ENCODE peak calls at places on chromosomes 12 and 14, in four cellular contexts. V, S, I and G are unnamed samples.

GRCh38 chr12:15863258-15863835 is 18.8 kb upstream of the STRAP start:
- DNase-seq in V (peak; percentile 29), S (peak; percentile 53), I (no peak), G (no peak)

GRCh38 chr14:76293221-76293620 is 82.7 kb upstream of the ESRRB start:
- DNase-seq in V (no peak), S (no peak), I (no peak), G (no peak)

GRCh38 chr12:128940090-128940888 is 87.0 kb downstream of the GLT1D1 start:
- DNase-seq in V (no peak), S (no peak), I (no peak), G (no peak)

GRCh38 chr14:64060199-64060545 is 207.4 kb downstream of the SYNE2 start:
- DNase-seq in V (no peak), S (no peak), I (no peak), G (no peak)

GRCh38 chr12:3715999-3716398 is 36.9 kb downstream of the CRACR2A start:
- DNase-seq in V (no peak), S (no peak), I (no peak), G (no peak)

GRCh38 chr14:24285351-24285750 is 14.0 kb upstream of the RABGGTA start:
- DNase-seq in V (no peak), S (no peak), I (no peak), G (no peak)

GRCh38 chr12:10358131-10358530 is 31.7 kb downstream of the KLRK1 start:
- DNase-seq in V (no peak), S (no peak), I (no peak), G (no peak)

GRCh38 chr12:99390707-99391106 is 256.8 kb upstream of the GARIN6 start:
- DNase-seq in V (no peak), S (peak; percentile 55), I (peak; percentile 83), G (peak; percentile 8)

GRCh38 chr14:74572829-74573360 is 39.1 kb downstream of the LTBP2 start:
- DNase-seq in V (peak; percentile 65), S (no peak), I (no peak), G (no peak)

GRCh38 chr12:116236148-116236731 is 41.3 kb downstream of the MED13L start:
- DNase-seq in V (peak; percentile 54), S (peak; percentile 70), I (no peak), G (no peak)

GRCh38 chr12:103743788-103744187 is 97.2 kb downstream of the NT5DC3 start:
- DNase-seq in V (no peak), S (no peak), I (no peak), G (no peak)

GRCh38 chr14:72736791-72737559 is 156.9 kb downstream of the DPF3 start:
- DNase-seq in V (no peak), S (no peak), I (no peak), G (no peak)

GRCh38 chr12:118061011-118061875 is at the start of gene WSB2:
- DNase-seq in V (peak; percentile 50), S (peak; percentile 58), I (peak; percentile 59), G (peak; percentile 35)

GRCh38 chr14:58146399-58146798 is 5.6 kb downstream of the ARMH4 start:
- DNase-seq in V (no peak), S (peak; percentile 16), I (no peak), G (no peak)

GRCh38 chr12:48819986-48820385 is 1.7 kb downstream of the CACNB3 start:
- DNase-seq in V (no peak), S (no peak), I (no peak), G (no peak)

GRCh38 chr12:48817957-48818830 is at the start of gene CACNB3:
- DNase-seq in V (peak; percentile 43), S (peak; percentile 79), I (peak; percentile 93), G (peak; percentile 71)

GRCh38 chr12:48816148-48816854 is 2.0 kb upstream of the CACNB3 start:
- DNase-seq in V (no peak), S (no peak), I (no peak), G (no peak)

GRCh38 chr12:48820406-48820805 is 2.1 kb downstream of the CACNB3 start:
- DNase-seq in V (no peak), S (no peak), I (no peak), G (no peak)

DNA sequence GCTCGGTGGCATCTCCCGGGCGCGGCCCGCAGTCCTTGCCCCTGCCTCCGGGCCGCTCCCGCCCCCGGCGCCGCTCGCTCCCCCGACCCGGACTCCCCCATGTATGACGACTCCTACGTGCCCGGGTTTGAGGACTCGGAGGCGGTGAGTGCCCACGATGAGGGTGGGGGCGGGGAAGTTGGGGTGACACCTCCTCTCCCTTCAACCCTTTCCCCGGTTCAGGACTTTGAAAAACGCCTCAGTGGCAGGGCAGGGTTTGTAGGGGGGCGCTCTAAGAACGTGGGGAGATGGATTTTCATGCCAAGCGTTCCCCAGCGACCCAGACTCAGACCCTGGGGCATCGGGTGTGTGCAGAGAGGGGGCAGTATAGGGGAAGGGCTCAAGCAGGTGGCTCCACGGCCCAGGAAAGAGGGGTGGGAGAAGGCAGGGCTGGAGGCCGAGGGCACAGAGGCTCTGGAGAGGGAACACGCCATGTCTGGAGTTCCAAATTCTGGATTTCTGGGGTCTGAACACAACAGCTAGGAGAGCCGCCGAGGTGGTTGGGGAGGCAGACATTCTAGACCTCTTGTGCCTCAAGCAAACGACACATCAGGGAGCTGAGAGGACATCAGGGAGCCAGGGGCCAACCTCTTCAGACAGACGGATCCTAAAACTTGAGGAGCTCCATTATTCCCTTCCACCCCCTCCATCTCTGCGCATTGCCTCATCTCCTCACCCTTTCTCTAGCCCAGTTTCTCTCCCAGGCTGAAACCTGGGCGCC is 715 bp downstream of the CACNB3 start:
- DNase-seq in V (no peak), S (peak; percentile 44), I (peak; percentile 67), G (no peak)
- H3K27ac ChIP-seq in V (peak overlapping the region; percentile 24), S (no peak overlapping the region), I (no peak overlapping the region), G (no peak overlapping the region)

DNA sequence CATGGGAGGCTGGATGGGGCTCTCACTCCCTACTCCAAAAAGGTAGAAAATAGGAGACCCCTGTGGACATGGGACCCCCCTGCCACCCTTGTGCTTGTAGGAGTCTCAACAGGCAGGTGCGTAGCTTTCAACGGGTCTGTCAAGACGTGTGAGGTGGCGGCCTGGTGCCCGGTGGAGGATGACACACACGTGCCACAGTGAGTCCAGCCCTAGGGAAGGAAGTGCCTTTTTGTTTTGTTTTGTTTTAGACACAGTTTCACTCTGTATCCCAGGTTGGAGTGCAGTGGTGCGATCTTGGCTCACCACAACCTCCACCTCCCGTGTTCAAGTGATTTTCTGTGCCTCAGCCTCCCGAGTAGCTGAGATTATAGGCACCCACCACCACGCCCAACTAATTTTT is 12.9 kb downstream of the P2RX4 start:
- DNase-seq in V (no peak), S (no peak), I (no peak), G (no peak)
- H3K4me2 ChIP-seq in V (no peak overlapping the region), S (no peak overlapping the region), I (no peak overlapping the region), G (no peak overlapping the region)

DNA sequence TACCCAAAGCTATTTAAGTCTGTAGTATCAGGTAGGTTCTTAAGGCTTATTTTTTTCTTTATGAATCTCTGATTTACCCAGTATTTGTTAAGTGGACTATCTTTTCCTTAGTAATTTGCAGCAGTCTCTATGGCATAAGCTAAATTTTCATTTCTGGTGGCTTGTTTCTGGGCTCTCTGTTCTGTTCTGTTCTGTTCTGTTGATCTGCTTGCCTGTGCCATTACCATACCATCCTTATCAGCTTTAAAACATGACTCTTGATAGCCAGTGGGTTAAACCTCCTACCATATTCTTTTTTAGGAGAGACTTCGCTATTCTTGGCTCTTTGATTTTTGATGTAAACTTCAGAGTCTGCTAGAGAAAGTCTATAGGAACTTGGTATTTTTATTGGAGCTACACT is 46.8 kb downstream of the PCNX1 start:
- DNase-seq in V (no peak), S (no peak), I (no peak), G (no peak)
- H2AK5ac ChIP-seq in V (no peak overlapping the region), S (no peak overlapping the region), I (no peak overlapping the region), G (no peak overlapping the region)

GRCh38 chr12:55922126-55922525 is 5.6 kb downstream of the PYM1 start:
- DNase-seq in V (no peak), S (no peak), I (no peak), G (no peak)
- H3K27ac ChIP-seq in V (no peak overlapping the region), S (no peak overlapping the region), I (no peak overlapping the region), G (no peak overlapping the region)

DNA sequence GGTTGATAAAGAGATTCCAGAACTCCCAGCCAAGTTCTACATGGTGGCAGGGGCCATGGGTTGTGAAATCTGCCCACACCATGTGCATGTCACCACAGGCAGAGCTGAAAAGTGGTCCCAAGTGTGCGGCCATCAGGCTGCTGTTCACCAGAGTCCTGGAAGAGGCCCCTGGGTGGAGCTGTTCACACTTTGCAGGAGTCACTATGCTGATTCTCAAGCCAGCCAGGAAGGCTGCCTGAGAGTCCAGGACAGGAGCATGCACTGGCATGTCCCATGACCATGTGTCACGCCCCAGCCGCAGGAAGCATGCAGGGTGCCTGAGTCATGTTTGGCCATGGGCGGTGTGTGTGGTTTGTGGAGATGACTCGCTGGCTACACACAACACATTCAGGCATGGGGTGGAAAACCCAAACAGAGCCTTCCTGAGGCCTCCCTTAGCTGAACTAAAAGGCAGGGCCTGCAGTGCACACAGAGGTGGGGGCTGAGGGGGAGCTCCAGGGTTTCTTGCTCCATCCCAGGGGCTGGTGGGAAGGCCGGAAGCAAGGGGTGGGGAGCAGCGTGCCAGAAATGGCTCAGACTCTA is 19.5 kb downstream of the ABCB9 start:
- DNase-seq in V (peak; percentile 100), S (peak; percentile 70), I (no peak), G (no peak)
- H3K4me2 ChIP-seq in V (no peak overlapping the region), S (no peak overlapping the region), I (no peak overlapping the region), G (no peak overlapping the region)

GRCh38 chr12:65611396-65611795 is 212.9 kb upstream of the HMGA2 start:
- DNase-seq in V (no peak), S (no peak), I (no peak), G (no peak)
- H2AK5ac ChIP-seq in V (peak overlapping the region; percentile 76), S (no peak overlapping the region), I (no peak overlapping the region), G (no peak overlapping the region)

GRCh38 chr14:51924600-51924999 is 64.2 kb downstream of the GNG2 start:
- DNase-seq in V (no peak), S (no peak), I (no peak), G (no peak)
- H3K27ac ChIP-seq in V (no peak overlapping the region), S (no peak overlapping the region), I (no peak overlapping the region), G (no peak overlapping the region)